ENCODE peak calls at places on chromosomes 2 and 18, in ten cellular contexts. One of them, this sample, is unnamed.

GRCh38 chr2:120300385-120300784 is 45.6 kb upstream of the INHBB start:
- DNase-seq in neuronal stem cell: no peak
- DNase-seq in AG10803: no peak
- DNase-seq in brain microvascular endothelial cell: no peak
- DNase-seq in CD4-positive, alpha-beta T cell: no peak
- DNase-seq in ELF-1: no peak
- DNase-seq in cardiac muscle cell: no peak
- DNase-seq in NCI-H1105 treated with DMSO at 0.1 percent for 48 hours: no peak
- DNase-seq in tibial artery: no peak
- DNase-seq in NCI-H460: no peak
- DNase-seq in this sample: no peak

GRCh38 chr18:42931501-42931900 is 184.0 kb downstream of the RIT2 start:
- DNase-seq in neuronal stem cell: no peak
- DNase-seq in AG10803: peak
- DNase-seq in brain microvascular endothelial cell: peak
- DNase-seq in CD4-positive, alpha-beta T cell: no peak
- DNase-seq in ELF-1: no peak
- DNase-seq in cardiac muscle cell: no peak
- DNase-seq in NCI-H1105 treated with DMSO at 0.1 percent for 48 hours: no peak
- DNase-seq in tibial artery: no peak
- DNase-seq in NCI-H460: no peak
- DNase-seq in this sample: no peak

GRCh38 chr2:27185331-27186026 is 26.4 kb upstream of the ATRAID start:
- DNase-seq in neuronal stem cell: no peak
- DNase-seq in AG10803: peak
- DNase-seq in brain microvascular endothelial cell: no peak
- DNase-seq in CD4-positive, alpha-beta T cell: no peak
- DNase-seq in ELF-1: no peak
- DNase-seq in cardiac muscle cell: peak
- DNase-seq in NCI-H1105 treated with DMSO at 0.1 percent for 48 hours: no peak
- DNase-seq in tibial artery: peak
- DNase-seq in NCI-H460: no peak
- DNase-seq in this sample: no peak

GRCh38 chr2:231221761-231222160 is 23.3 kb downstream of the ARMC9 start:
- DNase-seq in neuronal stem cell: no peak
- DNase-seq in AG10803: peak
- DNase-seq in brain microvascular endothelial cell: no peak
- DNase-seq in CD4-positive, alpha-beta T cell: no peak
- DNase-seq in ELF-1: no peak
- DNase-seq in cardiac muscle cell: no peak
- DNase-seq in NCI-H1105 treated with DMSO at 0.1 percent for 48 hours: no peak
- DNase-seq in tibial artery: no peak
- DNase-seq in NCI-H460: no peak
- DNase-seq in this sample: no peak

GRCh38 chr2:113240915-113241911 is 37.5 kb downstream of the PAX8 start:
- DNase-seq in neuronal stem cell: no peak
- DNase-seq in AG10803: peak
- DNase-seq in brain microvascular endothelial cell: peak
- DNase-seq in CD4-positive, alpha-beta T cell: no peak
- DNase-seq in ELF-1: peak
- DNase-seq in cardiac muscle cell: no peak
- DNase-seq in NCI-H1105 treated with DMSO at 0.1 percent for 48 hours: no peak
- DNase-seq in tibial artery: peak
- DNase-seq in NCI-H460: peak
- DNase-seq in this sample: no peak

GRCh38 chr18:57480724-57481123 is 45.5 kb downstream of the ONECUT2 start:
- DNase-seq in neuronal stem cell: no peak
- DNase-seq in AG10803: no peak
- DNase-seq in brain microvascular endothelial cell: no peak
- DNase-seq in CD4-positive, alpha-beta T cell: no peak
- DNase-seq in ELF-1: no peak
- DNase-seq in cardiac muscle cell: no peak
- DNase-seq in NCI-H1105 treated with DMSO at 0.1 percent for 48 hours: no peak
- DNase-seq in tibial artery: no peak
- DNase-seq in NCI-H460: no peak
- DNase-seq in this sample: no peak

GRCh38 chr2:239870276-239870675 is 154.9 kb downstream of the NDUFA10 start:
- DNase-seq in neuronal stem cell: no peak
- DNase-seq in AG10803: no peak
- DNase-seq in brain microvascular endothelial cell: no peak
- DNase-seq in CD4-positive, alpha-beta T cell: no peak
- DNase-seq in ELF-1: no peak
- DNase-seq in cardiac muscle cell: no peak
- DNase-seq in NCI-H1105 treated with DMSO at 0.1 percent for 48 hours: no peak
- DNase-seq in tibial artery: no peak
- DNase-seq in NCI-H460: no peak
- DNase-seq in this sample: no peak

GRCh38 chr2:172817411-172817810 is 81.8 kb downstream of the RAPGEF4 start:
- DNase-seq in neuronal stem cell: no peak
- DNase-seq in AG10803: no peak
- DNase-seq in brain microvascular endothelial cell: no peak
- DNase-seq in CD4-positive, alpha-beta T cell: no peak
- DNase-seq in ELF-1: no peak
- DNase-seq in cardiac muscle cell: no peak
- DNase-seq in NCI-H1105 treated with DMSO at 0.1 percent for 48 hours: no peak
- DNase-seq in tibial artery: no peak
- DNase-seq in NCI-H460: no peak
- DNase-seq in this sample: no peak

GRCh38 chr2:190407662-190408537 is at the start of gene MFSD6:
- DNase-seq in neuronal stem cell: peak
- DNase-seq in AG10803: peak
- DNase-seq in brain microvascular endothelial cell: no peak
- DNase-seq in CD4-positive, alpha-beta T cell: peak
- DNase-seq in ELF-1: peak
- DNase-seq in cardiac muscle cell: peak
- DNase-seq in NCI-H1105 treated with DMSO at 0.1 percent for 48 hours: peak
- DNase-seq in tibial artery: peak
- DNase-seq in NCI-H460: peak
- DNase-seq in this sample: peak

GRCh38 chr2:68784191-68784590 is 49.6 kb downstream of the ARHGAP25 start:
- DNase-seq in neuronal stem cell: no peak
- DNase-seq in AG10803: no peak
- DNase-seq in brain microvascular endothelial cell: no peak
- DNase-seq in CD4-positive, alpha-beta T cell: no peak
- DNase-seq in ELF-1: no peak
- DNase-seq in cardiac muscle cell: no peak
- DNase-seq in NCI-H1105 treated with DMSO at 0.1 percent for 48 hours: no peak
- DNase-seq in tibial artery: no peak
- DNase-seq in NCI-H460: no peak
- DNase-seq in this sample: no peak

GRCh38 chr2:9298583-9298982 is 92.0 kb downstream of the ASAP2 start:
- DNase-seq in neuronal stem cell: no peak
- DNase-seq in AG10803: no peak
- DNase-seq in brain microvascular endothelial cell: no peak
- DNase-seq in CD4-positive, alpha-beta T cell: no peak
- DNase-seq in ELF-1: no peak
- DNase-seq in cardiac muscle cell: no peak
- DNase-seq in NCI-H1105 treated with DMSO at 0.1 percent for 48 hours: no peak
- DNase-seq in tibial artery: no peak
- DNase-seq in NCI-H460: no peak
- DNase-seq in this sample: no peak

This sample was measured in NCI-H146.